ENCODE peak calls at places on chromosome 1, in four cellular contexts. P is GM12878, W is K562, Q is HepG2. U is an unnamed sample.

GRCh38 chr1:11682287-11682771 is 1.4 kb upstream of the MAD2L2 start:
- DNase-seq in P (no peak), W (no peak), Q (no peak), U (no peak)

GRCh38 chr1:16019580-16020277 is 1.9 kb upstream of the HSPB7 start:
- DNase-seq in P (no peak), W (no peak), Q (no peak), U (no peak)

GRCh38 chr1:241485554-241485992 is 34.0 kb downstream of the FH start:
- DNase-seq in P (peak), W (peak), Q (peak), U (peak)

GRCh38 chr1:119367332-119368124 is 1.1 kb upstream of the HAO2 start:
- DNase-seq in P (no peak), W (peak), Q (peak), U (peak)

GRCh38 chr1:234505774-234506114 is 26.8 kb upstream of the TARBP1 start:
- DNase-seq in P (no peak), W (no peak), Q (no peak), U (no peak)

GRCh38 chr1:211738096-211738708 is 62.8 kb upstream of the NEK2 start:
- DNase-seq in P (no peak), W (no peak), Q (no peak), U (no peak)

GRCh38 chr1:64474639-64475038 is 4.7 kb downstream of the CACHD1 start:
- DNase-seq in P (no peak), W (no peak), Q (no peak), U (no peak)

GRCh38 chr1:61080408-61081134 is 1.8 kb upstream of the NFIA start:
- DNase-seq in P (no peak), W (no peak), Q (no peak), U (no peak)

GRCh38 chr1:41330588-41331545 is 30.4 kb upstream of the FOXO6 start:
- DNase-seq in P (no peak), W (peak), Q (no peak), U (no peak)
- TF ChIP-seq CHD4 in P (no peak), W (no peak), Q (no peak), U (no peak)

DNA sequence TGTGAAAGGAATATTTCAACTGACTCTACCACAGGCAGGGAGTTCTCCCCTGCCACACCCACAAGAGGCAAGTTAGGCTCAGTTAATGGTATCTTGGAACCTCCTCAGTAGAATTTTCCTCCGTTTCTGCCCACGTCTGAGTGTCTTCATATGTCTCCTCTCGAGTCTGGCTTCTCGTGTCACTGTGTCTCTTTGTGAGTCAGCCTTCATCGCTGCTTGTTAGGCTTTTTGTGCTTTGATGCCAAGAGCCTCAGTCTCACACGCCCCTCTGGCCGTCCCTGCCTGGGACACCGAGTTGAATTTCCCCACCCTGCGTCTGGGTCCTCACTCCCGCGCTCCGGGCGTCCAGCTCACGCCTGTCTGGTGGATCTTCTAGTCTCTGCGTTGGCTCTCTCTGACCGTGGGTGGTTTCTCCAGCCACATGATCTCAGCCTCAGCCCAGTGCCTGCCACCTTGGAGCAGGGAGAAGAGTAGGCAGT is 125.7 kb upstream of the GADD45A start:
- DNase-seq in P (no peak), W (peak), Q (no peak), U (peak)
- TF ChIP-seq CHD4 in P (no peak), W (no peak), Q (no peak), U (no peak)

GRCh38 chr1:41078193-41078592 is 56.7 kb upstream of the SLFNL1 start:
- DNase-seq in P (no peak), W (no peak), Q (no peak), U (no peak)

GRCh38 chr1:41072051-41072450 is 50.5 kb upstream of the SLFNL1 start:
- DNase-seq in P (no peak), W (no peak), Q (no peak), U (no peak)

GRCh38 chr1:41078616-41079015 is 57.1 kb upstream of the SLFNL1 start:
- DNase-seq in P (no peak), W (no peak), Q (no peak), U (no peak)

DNA sequence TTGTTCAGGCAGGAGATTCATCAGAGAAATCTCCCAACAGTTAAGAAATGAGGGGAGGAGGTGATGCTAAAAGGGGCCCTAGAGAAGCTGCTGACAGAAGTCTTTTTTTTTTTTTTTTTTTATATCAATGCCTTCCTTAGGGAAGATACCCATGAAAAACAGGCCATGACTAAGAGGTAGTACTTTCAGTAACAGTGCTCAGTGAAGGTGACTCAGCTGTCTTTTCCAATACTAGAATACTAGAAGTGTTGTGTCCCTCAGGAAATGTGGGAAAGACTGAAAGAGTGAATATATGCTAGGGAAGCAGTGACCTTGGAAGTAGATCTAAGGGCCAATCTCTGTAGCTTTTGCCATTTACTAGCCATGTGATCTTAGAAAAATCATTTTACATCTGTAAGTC is 52.4 kb upstream of the SLFNL1 start:
- DNase-seq in P (no peak), W (no peak), Q (no peak), U (peak)
- TF ChIP-seq CHD4 in P (no peak), W (no peak), Q (no peak), U (no peak)

GRCh38 chr1:230865062-230865817 is 3.1 kb downstream of the C1orf198 start:
- DNase-seq in P (no peak), W (no peak), Q (no peak), U (no peak)

GRCh38 chr1:230861970-230862595 is 6.2 kb downstream of the C1orf198 start:
- DNase-seq in P (no peak), W (no peak), Q (no peak), U (no peak)

GRCh38 chr1:230861489-230861888 is 6.8 kb downstream of the C1orf198 start:
- DNase-seq in P (no peak), W (peak), Q (no peak), U (no peak)

GRCh38 chr1:230864441-230864840 is 3.9 kb downstream of the C1orf198 start:
- DNase-seq in P (no peak), W (no peak), Q (no peak), U (no peak)

GRCh38 chr1:230863449-230863848 is 4.9 kb downstream of the C1orf198 start:
- DNase-seq in P (no peak), W (no peak), Q (no peak), U (no peak)
- TF ChIP-seq CHD4 in P (no peak), W (no peak), Q (no peak), U (no peak)

GRCh38 chr1:153573351-153573750 is 7.7 kb upstream of the S100A2 start:
- DNase-seq in P (no peak), W (no peak), Q (no peak), U (no peak)
- TF ChIP-seq CHD4 in P (no peak), W (no peak), Q (no peak), U (no peak)

GRCh38 chr1:27572019-27572678 is 31.8 kb downstream of the AHDC1 start:
- DNase-seq in P (no peak), W (no peak), Q (no peak), U (no peak)
- TF ChIP-seq CHD4 in P (no peak), W (no peak), Q (no peak), U (no peak)